ENCODE peak calls at places on chromosomes 6 and 20, in seven cellular contexts. C is fibroblast of the aortic adventitia, S is BE2C, A is ovary, P is pancreas, H is fibroblast of pulmonary artery, Z is T-helper 9 cell. D is an unnamed sample.

GRCh38 chr6:139373928-139374356 is 506 bp downstream of the CITED2 start:
- DNase-seq in C (no peak), S (no peak), A (no peak), P (peak; percentile 80), H (no peak), Z (no peak), D (no peak)

GRCh38 chr6:163120223-163120622 is 294.3 kb upstream of the QKI start:
- DNase-seq in C (no peak), S (no peak), A (no peak), P (no peak), H (no peak), Z (no peak), D (no peak)

GRCh38 chr6:34092631-34093030 is 53.3 kb downstream of the GRM4 start:
- DNase-seq in C (no peak), S (no peak), A (no peak), P (no peak), H (no peak), Z (no peak), D (no peak)

GRCh38 chr6:70314240-70314639 is 11.4 kb upstream of the COL9A1 start:
- DNase-seq in C (peak; percentile 2), S (no peak), A (no peak), P (no peak), H (peak; percentile 6), Z (no peak), D (no peak)

GRCh38 chr20:25318471-25319240 is 70.8 kb downstream of the PYGB start:
- DNase-seq in C (no peak), S (no peak), A (no peak), P (no peak), H (no peak), Z (no peak), D (no peak)

GRCh38 chr6:46219661-46220060 is 48.9 kb upstream of the ENPP5 start:
- DNase-seq in C (no peak), S (no peak), A (no peak), P (no peak), H (no peak), Z (no peak), D (no peak)

GRCh38 chr6:10414766-10415592 is at the start of gene TFAP2A:
- DNase-seq in C (peak; percentile 73), S (no peak), A (no peak), P (no peak), H (peak; percentile 59), Z (no peak), D (peak; percentile 37)

GRCh38 chr6:148969679-148970078 is 222.8 kb downstream of the UST start:
- DNase-seq in C (peak; percentile 88), S (no peak), A (no peak), P (no peak), H (no peak), Z (no peak), D (no peak)

GRCh38 chr20:36591854-36592641 is 13.5 kb upstream of the RAB5IF start:
- DNase-seq in C (peak; percentile 56), S (peak; percentile 41), A (peak; percentile 48), P (no peak), H (peak; percentile 35), Z (peak; percentile 37), D (no peak)

GRCh38 chr6:39791850-39792500 is at the start of gene DAAM2:
- DNase-seq in C (peak; percentile 19), S (no peak), A (peak; percentile 81), P (peak; percentile 78), H (peak; percentile 52), Z (no peak), D (no peak)

GRCh38 chr6:140002406-140003022 is 628.1 kb upstream of the CITED2 start:
- DNase-seq in C (peak; percentile 74), S (no peak), A (no peak), P (no peak), H (no peak), Z (no peak), D (no peak)

GRCh38 chr6:13024616-13025015 is 303.7 kb downstream of the TBC1D7 start:
- DNase-seq in C (no peak), S (no peak), A (no peak), P (no peak), H (no peak), Z (no peak), D (no peak)

GRCh38 chr6:130293800-130294199 is 71.0 kb upstream of the SAMD3 start:
- DNase-seq in C (peak; percentile 84), S (no peak), A (no peak), P (no peak), H (peak; percentile 64), Z (peak; percentile 4), D (peak; percentile 23)

GRCh38 chr6:149484733-149485700 is at the start of gene ZC3H12D:
- DNase-seq in C (peak; percentile 49), S (no peak), A (no peak), P (no peak), H (no peak), Z (peak; percentile 74), D (peak; percentile 19)

GRCh38 chr6:154508573-154509375 is 1.7 kb downstream of the CNKSR3 start:
- DNase-seq in C (no peak), S (no peak), A (no peak), P (no peak), H (no peak), Z (no peak), D (peak; percentile 49)

GRCh38 chr20:17610566-17611289 is 40.9 kb downstream of the DSTN start:
- DNase-seq in C (no peak), S (no peak), A (peak; percentile 35), P (peak; percentile 86), H (no peak), Z (peak; percentile 49), D (peak; percentile 45)

GRCh38 chr20:31355981-31356380 is 12.4 kb upstream of the DEFB118 start:
- DNase-seq in C (no peak), S (no peak), A (no peak), P (no peak), H (no peak), Z (no peak), D (no peak)

GRCh38 chr6:169795196-169795595 is 43.8 kb downstream of the ERMARD start:
- DNase-seq in C (no peak), S (no peak), A (no peak), P (no peak), H (no peak), Z (no peak), D (no peak)

GRCh38 chr20:7712661-7713060 is 227.6 kb downstream of the HAO1 start:
- DNase-seq in C (no peak), S (no peak), A (no peak), P (no peak), H (no peak), Z (no peak), D (peak; percentile 4)

GRCh38 chr6:24919404-24919892 is 16.3 kb downstream of the RIPOR2 start:
- DNase-seq in C (no peak), S (no peak), A (no peak), P (no peak), H (no peak), Z (no peak), D (no peak)

GRCh38 chr20:50053790-50054547 is 59.0 kb downstream of the UBE2V1 start:
- DNase-seq in C (no peak), S (no peak), A (no peak), P (no peak), H (no peak), Z (no peak), D (no peak)

GRCh38 chr6:169589293-169589692 is 112.5 kb downstream of the WDR27 start:
- DNase-seq in C (peak; percentile 12), S (no peak), A (no peak), P (no peak), H (peak; percentile 37), Z (no peak), D (peak; percentile 82)

GRCh38 chr20:32807706-32808105 is 12.0 kb upstream of the MAPRE1 start:
- DNase-seq in C (no peak), S (no peak), A (no peak), P (no peak), H (no peak), Z (no peak), D (no peak)

GRCh38 chr6:30685977-30686907 is at the start of gene PPP1R18:
- DNase-seq in C (peak; percentile 64), S (peak; percentile 77), A (peak; percentile 82), P (peak; percentile 88), H (no peak), Z (peak; percentile 78), D (peak; percentile 70)

GRCh38 chr6:31750411-31751022 is 10.7 kb downstream of the MSH5 start:
- DNase-seq in C (no peak), S (no peak), A (no peak), P (no peak), H (no peak), Z (no peak), D (no peak)

GRCh38 chr6:52557389-52558265 is 19.2 kb downstream of the TRAM2 start:
- DNase-seq in C (peak; percentile 60), S (no peak), A (no peak), P (no peak), H (no peak), Z (no peak), D (no peak)

GRCh38 chr6:65450451-65450850 is 256.6 kb downstream of the EYS start:
- DNase-seq in C (no peak), S (peak; percentile 26), A (no peak), P (no peak), H (no peak), Z (no peak), D (no peak)

GRCh38 chr20:6407163-6407562 is 284.3 kb upstream of the FERMT1 start:
- DNase-seq in C (no peak), S (no peak), A (no peak), P (no peak), H (no peak), Z (no peak), D (no peak)

GRCh38 chr20:4443016-4443415 is 278.7 kb upstream of the PRND start:
- DNase-seq in C (no peak), S (no peak), A (no peak), P (no peak), H (no peak), Z (no peak), D (no peak)

GRCh38 chr20:57219071-57219677 is 47.3 kb downstream of the BMP7 start:
- DNase-seq in C (no peak), S (no peak), A (no peak), P (no peak), H (no peak), Z (no peak), D (no peak)

GRCh38 chr6:46963626-46964025 is 41.9 kb upstream of the ADGRF5 start:
- DNase-seq in C (peak; percentile 63), S (no peak), A (no peak), P (no peak), H (peak; percentile 96), Z (no peak), D (no peak)

GRCh38 chr6:53461041-53461656 is 83.8 kb downstream of the GCLC start:
- DNase-seq in C (no peak), S (no peak), A (no peak), P (no peak), H (no peak), Z (no peak), D (no peak)

GRCh38 chr6:144362042-144363018 is 77.2 kb downstream of the UTRN start:
- DNase-seq in C (peak; percentile 60), S (no peak), A (no peak), P (no peak), H (peak; percentile 44), Z (no peak), D (peak; percentile 94)

GRCh38 chr6:159107451-159108260 is 61.5 kb upstream of the FNDC1 start:
- DNase-seq in C (no peak), S (peak; percentile 28), A (no peak), P (no peak), H (no peak), Z (peak; percentile 56), D (no peak)

GRCh38 chr6:77292564-77293546 is 170.4 kb downstream of the HTR1B start:
- DNase-seq in C (peak; percentile 81), S (no peak), A (no peak), P (no peak), H (peak; percentile 91), Z (no peak), D (peak; percentile 52)

GRCh38 chr6:13917141-13917540 is 7.6 kb upstream of the RNF182 start:
- DNase-seq in C (no peak), S (no peak), A (no peak), P (no peak), H (no peak), Z (no peak), D (no peak)

GRCh38 chr20:45905505-45906079 is 6.4 kb downstream of the PLTP start:
- DNase-seq in C (peak; percentile 75), S (no peak), A (no peak), P (no peak), H (peak; percentile 57), Z (no peak), D (no peak)